ENCODE peak calls at places on chromosomes 3 and 15, in seven cellular contexts. D, K, U, V, Z, E and H are unnamed samples.

GRCh38 chr15:69395460-69395859 is 18.7 kb upstream of the KIF23 start:
- DNase-seq in D (no peak), K (no peak), U (no peak), V (no peak), Z (no peak), E (no peak), H (no peak)

GRCh38 chr15:31279221-31280036 is 47.2 kb upstream of the KLF13 start:
- DNase-seq in D (no peak), K (peak; percentile 22), U (no peak), V (no peak), Z (peak; percentile 54), E (no peak), H (no peak)

GRCh38 chr3:14457999-14458398 is 55.6 kb downstream of the SLC6A6 start:
- DNase-seq in D (no peak), K (no peak), U (no peak), V (no peak), Z (no peak), E (no peak), H (no peak)

GRCh38 chr15:70354260-70354894 is 256.7 kb upstream of the TLE3 start:
- DNase-seq in D (no peak), K (no peak), U (no peak), V (no peak), Z (peak; percentile 46), E (no peak), H (no peak)

GRCh38 chr15:42694398-42694797 is 42.5 kb downstream of the CDAN1 start:
- DNase-seq in D (no peak), K (no peak), U (no peak), V (no peak), Z (peak; percentile 28), E (no peak), H (no peak)

GRCh38 chr3:185705498-185705897 is 119.3 kb downstream of the IGF2BP2 start:
- DNase-seq in D (no peak), K (no peak), U (no peak), V (no peak), Z (no peak), E (no peak), H (no peak)

GRCh38 chr3:175404667-175405066 is 545.5 kb downstream of the NAALADL2 start:
- DNase-seq in D (no peak), K (no peak), U (no peak), V (no peak), Z (no peak), E (no peak), H (no peak)

GRCh38 chr3:88640581-88640980 is 466.8 kb upstream of the EPHA3 start:
- DNase-seq in D (no peak), K (no peak), U (no peak), V (no peak), Z (no peak), E (no peak), H (no peak)

GRCh38 chr3:31410411-31410810 is 122.3 kb upstream of the STT3B start:
- DNase-seq in D (no peak), K (no peak), U (no peak), V (no peak), Z (no peak), E (no peak), H (no peak)

GRCh38 chr3:169818330-169818729 is 5.6 kb upstream of the LRRC34 start:
- DNase-seq in D (no peak), K (no peak), U (no peak), V (peak; percentile 51), Z (no peak), E (no peak), H (no peak)

GRCh38 chr15:90594297-90594696 is 64.6 kb downstream of the CRTC3 start:
- DNase-seq in D (no peak), K (peak; percentile 67), U (peak; percentile 75), V (no peak), Z (peak; percentile 68), E (peak; percentile 89), H (peak; percentile 88)

GRCh38 chr3:110969229-110970211 is 102.1 kb upstream of the NECTIN3 start:
- DNase-seq in D (no peak), K (no peak), U (no peak), V (no peak), Z (no peak), E (no peak), H (no peak)

GRCh38 chr3:22585504-22585903 is 617.6 kb upstream of the UBE2E2 start:
- DNase-seq in D (no peak), K (no peak), U (no peak), V (no peak), Z (no peak), E (no peak), H (no peak)

GRCh38 chr3:136929984-136930671 is 27.7 kb upstream of the IL20RB start:
- DNase-seq in D (no peak), K (peak; percentile 34), U (no peak), V (peak; percentile 78), Z (no peak), E (no peak), H (no peak)

GRCh38 chr3:124939661-124940060 is 5.1 kb upstream of the MUC13 start:
- DNase-seq in D (no peak), K (no peak), U (no peak), V (no peak), Z (no peak), E (no peak), H (no peak)

GRCh38 chr3:124937049-124937448 is 2.5 kb upstream of the MUC13 start:
- DNase-seq in D (no peak), K (no peak), U (no peak), V (no peak), Z (no peak), E (no peak), H (no peak)

GRCh38 chr3:124941729-124942128 is 7.2 kb upstream of the MUC13 start:
- DNase-seq in D (no peak), K (no peak), U (no peak), V (no peak), Z (no peak), E (no peak), H (no peak)

GRCh38 chr3:124935794-124936542 is 1.4 kb upstream of the MUC13 start:
- DNase-seq in D (no peak), K (no peak), U (no peak), V (no peak), Z (no peak), E (no peak), H (no peak)

GRCh38 chr3:124938896-124939295 is 4.3 kb upstream of the MUC13 start:
- DNase-seq in D (no peak), K (no peak), U (no peak), V (no peak), Z (no peak), E (no peak), H (no peak)
- H3K4me3 ChIP-seq in D (no peak overlapping the region), K (no peak overlapping the region), U (no peak overlapping the region), V (no peak overlapping the region), Z (no peak overlapping the region), E (no peak overlapping the region), H (no peak overlapping the region)

DNA sequence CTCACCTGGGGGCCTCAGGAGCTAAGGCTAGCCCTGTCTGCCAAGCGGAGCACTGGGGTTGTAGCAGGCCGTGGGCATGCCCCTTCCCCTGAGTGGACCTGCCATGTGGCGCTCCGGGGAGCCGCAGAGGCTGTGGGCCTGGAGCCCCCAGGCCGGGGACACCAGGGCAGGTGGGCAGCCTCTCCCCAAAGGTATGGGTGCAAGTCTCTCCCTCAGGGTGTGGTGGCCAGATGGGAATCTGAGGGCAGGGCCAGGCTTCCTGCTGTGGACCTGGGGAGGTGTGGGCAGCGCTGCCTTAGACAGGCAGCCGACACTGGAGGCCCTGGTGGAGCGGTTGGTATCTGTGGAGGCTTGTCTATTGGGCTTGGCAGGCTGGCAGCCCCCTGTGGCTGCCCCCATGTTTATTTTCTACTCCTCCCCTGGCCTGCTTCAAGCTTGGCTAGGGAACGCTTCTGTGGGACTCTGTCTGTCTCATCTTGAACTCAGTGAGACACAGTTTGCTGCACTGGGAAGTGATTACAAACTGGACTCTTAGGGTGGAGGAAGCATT is 5.9 kb downstream of the ACVR2B start:
- DNase-seq in D (no peak), K (no peak), U (no peak), V (no peak), Z (no peak), E (no peak), H (no peak)
- H3K4me3 ChIP-seq in D (no peak overlapping the region), K (no peak overlapping the region), U (no peak overlapping the region), V (no peak overlapping the region), Z (peak overlapping the region; percentile 49), E (no peak overlapping the region), H (no peak overlapping the region)

DNA sequence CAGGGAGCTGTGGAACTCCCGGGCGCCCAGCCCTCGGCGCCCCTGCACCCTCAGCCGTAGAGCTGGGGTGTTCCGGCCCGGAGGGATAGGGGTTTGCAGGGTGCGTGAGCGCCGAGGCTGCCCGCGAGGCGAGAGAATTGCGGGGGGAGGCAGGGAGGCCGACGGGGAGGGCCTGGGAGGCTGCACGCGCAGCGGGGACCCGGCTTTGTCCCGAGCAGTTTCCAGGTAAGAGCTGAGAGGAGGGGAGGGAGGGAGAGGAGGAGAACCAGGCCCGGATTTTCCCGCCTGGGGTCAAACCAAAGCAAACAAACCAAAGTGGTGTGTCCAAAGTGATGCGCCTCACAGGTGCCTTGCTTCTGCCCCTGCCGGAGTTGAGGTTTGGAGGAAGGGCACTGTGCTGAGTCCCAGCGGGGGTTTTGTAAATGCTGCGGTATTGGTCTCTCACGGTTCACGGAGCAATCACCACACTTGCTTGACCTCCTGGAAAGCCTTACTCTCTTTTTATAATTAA is 146.4 kb downstream of the TJP1 start:
- DNase-seq in D (no peak), K (no peak), U (no peak), V (no peak), Z (no peak), E (no peak), H (no peak)
- H3K4me3 ChIP-seq in D (peak overlapping the region; percentile 23), K (peak overlapping the region; percentile 20), U (no peak overlapping the region), V (peak overlapping the region; percentile 75), Z (peak overlapping the region; percentile 69), E (no peak overlapping the region), H (no peak overlapping the region)

GRCh38 chr3:85476891-85477495 is 518.2 kb downstream of the CADM2 start:
- DNase-seq in D (no peak), K (no peak), U (no peak), V (no peak), Z (no peak), E (no peak), H (no peak)

GRCh38 chr3:85483986-85484385 is 525.2 kb downstream of the CADM2 start:
- DNase-seq in D (no peak), K (no peak), U (no peak), V (no peak), Z (no peak), E (no peak), H (no peak)

GRCh38 chr3:85482193-85482450 is 523.3 kb downstream of the CADM2 start:
- DNase-seq in D (no peak), K (no peak), U (no peak), V (no peak), Z (no peak), E (no peak), H (no peak)

GRCh38 chr3:85487375-85487774 is 528.6 kb downstream of the CADM2 start:
- DNase-seq in D (no peak), K (no peak), U (no peak), V (no peak), Z (no peak), E (no peak), H (no peak)

DNA sequence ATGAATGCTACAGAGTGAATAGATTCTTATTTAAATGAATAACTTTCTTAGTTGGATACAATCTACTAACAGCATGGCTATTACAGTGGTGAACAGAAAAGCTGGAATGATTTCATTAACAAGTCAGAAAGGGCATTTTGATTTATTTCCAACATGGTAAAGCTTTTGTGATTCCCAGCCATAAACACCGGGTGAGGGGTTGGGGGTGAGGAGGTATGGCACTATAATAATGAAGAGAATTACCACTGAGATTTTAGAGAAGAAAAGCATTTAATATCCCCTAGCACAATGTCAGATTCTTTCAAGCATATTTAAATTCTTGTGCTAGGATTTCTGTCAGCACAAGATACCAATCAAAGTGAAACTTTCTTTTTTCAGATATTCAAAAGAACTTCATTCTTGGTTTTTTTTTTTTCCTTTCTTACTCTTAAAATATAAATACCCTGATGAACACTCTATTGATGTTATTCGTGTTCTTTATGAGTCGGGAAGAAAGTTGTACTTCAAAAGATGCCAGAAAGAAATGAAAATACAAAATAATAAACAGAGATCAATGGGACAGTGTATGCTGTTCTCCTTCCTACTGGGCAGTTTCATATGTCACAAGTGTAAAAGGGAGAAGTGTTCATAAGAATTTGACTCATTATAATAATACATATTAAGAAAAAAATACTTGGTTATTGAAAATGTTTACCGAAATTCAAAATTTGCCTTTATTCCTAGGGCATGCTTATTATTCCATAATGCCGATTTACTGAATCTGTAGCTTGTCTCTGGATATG is 522.8 kb downstream of the CADM2 start:
- DNase-seq in D (no peak), K (no peak), U (no peak), V (no peak), Z (no peak), E (no peak), H (no peak)
- H3K4me3 ChIP-seq in D (no peak overlapping the region), K (no peak overlapping the region), U (no peak overlapping the region), V (no peak overlapping the region), Z (no peak overlapping the region), E (no peak overlapping the region), H (no peak overlapping the region)